ENCODE peak calls at places on chromosomes 5 and 9, in five cellular contexts. One of them, this sample, is unnamed.
A peak's percentile ranks its signal among the peaks of the same experiment; 100 is the strongest.

GRCh38 chr5:136027316-136027715 is 1.5 kb upstream of the TGFBI start:
- DNase-seq in caudate nucleus: no peak
- DNase-seq in iris pigment epithelial cell: no peak
- DNase-seq in HCEC 1CT: no peak
- DNase-seq in renal cortical epithelial cell: no peak
- DNase-seq in this sample: no peak

GRCh38 chr5:56440871-56441740 is 208.0 kb upstream of the ANKRD55 start:
- DNase-seq in iris pigment epithelial cell: peak; percentile 96
- DNase-seq in renal cortical epithelial cell: peak; percentile 98
- DNase-seq in HCEC 1CT: peak; percentile 68
- DNase-seq in caudate nucleus: no peak
- DNase-seq in this sample: peak; percentile 88

GRCh38 chr9:138114501-138115245 is 237.1 kb downstream of the CACNA1B start:
- DNase-seq in renal cortical epithelial cell: no peak
- DNase-seq in HCEC 1CT: no peak
- DNase-seq in iris pigment epithelial cell: no peak
- DNase-seq in caudate nucleus: no peak
- DNase-seq in this sample: no peak

GRCh38 chr9:115262477-115262876 is 144.5 kb upstream of the TNC start:
- DNase-seq in HCEC 1CT: peak; percentile 50
- DNase-seq in caudate nucleus: no peak
- DNase-seq in renal cortical epithelial cell: peak; percentile 99
- DNase-seq in iris pigment epithelial cell: peak; percentile 47
- DNase-seq in this sample: peak; percentile 75

GRCh38 chr9:104997536-104997935 is 69.6 kb upstream of the ABCA1 start:
- DNase-seq in renal cortical epithelial cell: no peak
- DNase-seq in iris pigment epithelial cell: no peak
- DNase-seq in caudate nucleus: no peak
- DNase-seq in HCEC 1CT: no peak
- DNase-seq in this sample: no peak

GRCh38 chr5:168260353-168261211 is 30.9 kb upstream of the WWC1 start:
- DNase-seq in renal cortical epithelial cell: no peak
- DNase-seq in caudate nucleus: no peak
- DNase-seq in iris pigment epithelial cell: no peak
- DNase-seq in HCEC 1CT: no peak
- DNase-seq in this sample: no peak

GRCh38 chr5:36878421-36879088 is 2.0 kb downstream of the NIPBL start:
- DNase-seq in iris pigment epithelial cell: peak; percentile 47
- DNase-seq in HCEC 1CT: peak; percentile 52
- DNase-seq in caudate nucleus: no peak
- DNase-seq in renal cortical epithelial cell: peak; percentile 47
- DNase-seq in this sample: peak; percentile 57

GRCh38 chr5:90494043-90494442 is 19.4 kb downstream of the POLR3G start:
- DNase-seq in renal cortical epithelial cell: no peak
- DNase-seq in HCEC 1CT: no peak
- DNase-seq in caudate nucleus: no peak
- DNase-seq in iris pigment epithelial cell: no peak
- DNase-seq in this sample: no peak

GRCh38 chr9:136052991-136053756 is 41.9 kb downstream of the NACC2 start:
- DNase-seq in caudate nucleus: no peak
- DNase-seq in renal cortical epithelial cell: no peak
- DNase-seq in iris pigment epithelial cell: no peak
- DNase-seq in HCEC 1CT: no peak
- DNase-seq in this sample: no peak

This sample was measured in IMR-90.